ENCODE peak calls at places on chromosomes 4 and X, in nine cellular contexts. Z is amygdala; T is SW480; G is ureter; H is stimulated activated CD4-positive, alpha-beta T cell treated with anti-CD3 and anti-CD28 coated beads, TNF-alpha, amount 100 ng/mL, for 1 hour; I is M059J; Y is activated T-cell treated with anti-CD3 and anti-CD28 coated beads, Interleukin-2, amount 50 U/mL, for 72 hours; E is amniotic epithelial cell; L is central memory CD4-positive, alpha-beta T cell. C is an unnamed sample.

GRCh38 chr4:140368686-140369085 is 4.8 kb upstream of the SCOC start:
- DNase-seq in Z (no peak), T (no peak), G (no peak), H (no peak), I (peak), Y (no peak), E (no peak), L (no peak), C (no peak)

GRCh38 chrX:153348421-153348820 is 14.5 kb downstream of the ZNF275 start:
- DNase-seq in Z (no peak), T (no peak), G (no peak), H (no peak), I (no peak), Y (no peak), E (no peak), L (no peak), C (no peak)

GRCh38 chr4:115396034-115396433 is 282.6 kb upstream of the NDST4 start:
- DNase-seq in Z (no peak), T (no peak), G (no peak), H (no peak), I (no peak), Y (no peak), E (no peak), L (no peak), C (no peak)

GRCh38 chr4:105057370-105058096 is 89.1 kb upstream of the TET2 start:
- DNase-seq in Z (no peak), T (no peak), G (no peak), H (no peak), I (peak), Y (no peak), E (peak), L (no peak), C (no peak)

GRCh38 chrX:147180886-147181285 is 366.3 kb upstream of the CXorf51A start:
- DNase-seq in Z (no peak), T (no peak), G (no peak), H (no peak), I (no peak), Y (no peak), E (no peak), L (no peak), C (no peak)

GRCh38 chrX:154596290-154596929 is 11.5 kb downstream of the CTAG1A start:
- DNase-seq in Z (no peak), T (peak), G (no peak), H (no peak), I (peak), Y (peak), E (peak), L (no peak), C (peak)

GRCh38 chr4:76781698-76782595 is 116.0 kb downstream of the SOWAHB start:
- DNase-seq in Z (no peak), T (peak), G (peak), H (no peak), I (peak), Y (no peak), E (peak), L (no peak), C (no peak)

GRCh38 chr4:7295917-7296660 is 103.8 kb downstream of the SORCS2 start:
- DNase-seq in Z (peak), T (peak), G (no peak), H (no peak), I (peak), Y (peak), E (peak), L (no peak), C (no peak)

GRCh38 chr4:81499840-81500239 is 28.1 kb upstream of the RASGEF1B start:
- DNase-seq in Z (no peak), T (no peak), G (no peak), H (no peak), I (no peak), Y (no peak), E (no peak), L (no peak), C (no peak)

GRCh38 chr4:79237836-79238235 is 88.0 kb downstream of the NAA11 start:
- DNase-seq in Z (no peak), T (no peak), G (no peak), H (no peak), I (no peak), Y (no peak), E (no peak), L (no peak), C (no peak)

GRCh38 chr4:109723110-109723509 is 6.8 kb downstream of the PLA2G12A start:
- DNase-seq in Z (no peak), T (no peak), G (no peak), H (no peak), I (no peak), Y (no peak), E (no peak), L (no peak), C (no peak)

GRCh38 chr4:1085404-1085799 is 28.0 kb downstream of the RNF212 start:
- DNase-seq in Z (no peak), T (no peak), G (no peak), H (no peak), I (no peak), Y (no peak), E (no peak), L (no peak), C (no peak)

GRCh38 chrX:119687661-119688413 is 5.1 kb downstream of the SEPTIN6 start:
- DNase-seq in Z (no peak), T (no peak), G (no peak), H (no peak), I (no peak), Y (no peak), E (no peak), L (no peak), C (no peak)

GRCh38 chr4:139607302-139608060 is 51.5 kb upstream of the SETD7 start:
- DNase-seq in Z (no peak), T (no peak), G (no peak), H (no peak), I (no peak), Y (no peak), E (no peak), L (no peak), C (peak)

GRCh38 chrX:19440713-19441112 is 74.6 kb downstream of the MAP3K15 start:
- DNase-seq in Z (no peak), T (no peak), G (no peak), H (no peak), I (peak), Y (no peak), E (peak), L (no peak), C (peak)

GRCh38 chr4:188603646-188604045 is 464.4 kb downstream of the TRIML1 start:
- DNase-seq in Z (no peak), T (no peak), G (no peak), H (no peak), I (peak), Y (no peak), E (no peak), L (no peak), C (no peak)

GRCh38 chr4:122503214-122503613 is 46.7 kb upstream of the IL2 start:
- DNase-seq in Z (no peak), T (no peak), G (no peak), H (no peak), I (no peak), Y (peak), E (peak), L (peak), C (peak)

GRCh38 chr4:11910780-11911179 is 482.1 kb upstream of the HS3ST1 start:
- DNase-seq in Z (no peak), T (no peak), G (no peak), H (no peak), I (no peak), Y (no peak), E (no peak), L (no peak), C (no peak)

GRCh38 chr4:88189881-88190585 is 31.6 kb upstream of the ABCG2 start:
- DNase-seq in Z (no peak), T (no peak), G (no peak), H (no peak), I (no peak), Y (no peak), E (peak), L (no peak), C (no peak)

GRCh38 chr4:67983333-67983732 is 20.0 kb upstream of the TMPRSS11A start:
- DNase-seq in Z (no peak), T (no peak), G (no peak), H (no peak), I (peak), Y (no peak), E (no peak), L (no peak), C (no peak)

GRCh38 chrX:150253946-150254615 is 109.0 kb upstream of the MAMLD1 start:
- DNase-seq in Z (no peak), T (no peak), G (no peak), H (no peak), I (no peak), Y (no peak), E (no peak), L (no peak), C (no peak)

GRCh38 chr4:13344216-13344615 is 139.9 kb downstream of the RAB28 start:
- DNase-seq in Z (no peak), T (no peak), G (no peak), H (no peak), I (peak), Y (no peak), E (no peak), L (no peak), C (peak)

GRCh38 chrX:46642145-46642544 is 68.6 kb downstream of the CHST7 start:
- DNase-seq in Z (no peak), T (peak), G (no peak), H (no peak), I (peak), Y (no peak), E (peak), L (peak), C (peak)

GRCh38 chrX:39816871-39817731 is 280.7 kb downstream of the BCOR start:
- DNase-seq in Z (peak), T (no peak), G (no peak), H (no peak), I (peak), Y (no peak), E (peak), L (no peak), C (peak)

GRCh38 chr4:1496116-1496642 is 89.9 kb upstream of the NKX1-1 start:
- DNase-seq in Z (no peak), T (no peak), G (no peak), H (no peak), I (no peak), Y (no peak), E (no peak), L (no peak), C (no peak)

GRCh38 chr4:134365852-134366251 is 164.3 kb upstream of the PABPC4L start:
- DNase-seq in Z (no peak), T (no peak), G (no peak), H (no peak), I (peak), Y (no peak), E (peak), L (no peak), C (no peak)

GRCh38 chr4:182339246-182339645 is 96.0 kb downstream of the TENM3 start:
- DNase-seq in Z (no peak), T (no peak), G (no peak), H (no peak), I (no peak), Y (no peak), E (peak), L (no peak), C (no peak)

GRCh38 chr4:149987330-149987751 is 90.9 kb upstream of the DCLK2 start:
- DNase-seq in Z (no peak), T (no peak), G (no peak), H (no peak), I (peak), Y (no peak), E (peak), L (no peak), C (peak)

GRCh38 chrX:25941559-25942250 is 196.4 kb upstream of the MAGEB18 start:
- DNase-seq in Z (no peak), T (no peak), G (no peak), H (no peak), I (no peak), Y (no peak), E (no peak), L (no peak), C (no peak)

GRCh38 chr4:168908859-168909390 is 101.1 kb downstream of the CBR4 start:
- DNase-seq in Z (no peak), T (no peak), G (no peak), H (no peak), I (no peak), Y (no peak), E (no peak), L (no peak), C (no peak)

GRCh38 chr4:105805501-105806120 is 89.7 kb upstream of the NPNT start:
- DNase-seq in Z (no peak), T (no peak), G (no peak), H (no peak), I (no peak), Y (no peak), E (no peak), L (no peak), C (no peak)

GRCh38 chr4:37471971-37472370 is 214.2 kb downstream of the RELL1 start:
- DNase-seq in Z (no peak), T (no peak), G (peak), H (no peak), I (no peak), Y (no peak), E (peak), L (no peak), C (peak)

GRCh38 chr4:2728806-2729532 is 27.2 kb downstream of the TNIP2 start:
- DNase-seq in Z (no peak), T (no peak), G (no peak), H (no peak), I (no peak), Y (no peak), E (no peak), L (no peak), C (no peak)

GRCh38 chr4:105990933-105991332 is 95.7 kb downstream of the NPNT start:
- DNase-seq in Z (peak), T (no peak), G (peak), H (no peak), I (peak), Y (no peak), E (peak), L (no peak), C (peak)

GRCh38 chr4:1202526-1203378 is 30.4 kb upstream of the SPON2 start:
- DNase-seq in Z (no peak), T (no peak), G (no peak), H (no peak), I (no peak), Y (no peak), E (no peak), L (no peak), C (no peak)

C was measured in OCI-M1.